ENCODE peak calls at places on chromosomes 7 and 10, in six cellular contexts. T, L, D, X, B and W are unnamed samples.

GRCh38 chr10:62471718-62472117 is 97.5 kb downstream of the ZNF365 start:
- DNase-seq in B (no peak), X (no peak), T (no peak), L (no peak), D (no peak), W (no peak)

GRCh38 chr10:95236068-95236903 is 42.2 kb downstream of the ACSM6 start:
- DNase-seq in B (peak; percentile 90), L (no peak), X (no peak), D (no peak), T (peak; percentile 68), W (no peak)

GRCh38 chr7:47669178-47669878 is 87.4 kb upstream of the TNS3 start:
- DNase-seq in X (no peak), L (no peak), D (peak; percentile 37), B (peak; percentile 90), T (no peak), W (no peak)

GRCh38 chr7:11737723-11738122 is 94.3 kb downstream of the THSD7A start:
- DNase-seq in D (no peak), T (no peak), B (no peak), L (no peak), X (no peak), W (no peak)

GRCh38 chr10:114258274-114258840 is 19.3 kb downstream of the VWA2 start:
- DNase-seq in T (no peak), L (no peak), D (no peak), X (no peak), B (no peak), W (no peak)

GRCh38 chr7:129191272-129191671 is 2.8 kb downstream of the SMO start:
- DNase-seq in X (no peak), L (no peak), T (no peak), D (no peak), B (no peak), W (no peak)

GRCh38 chr10:125448596-125448995 is 234.4 kb downstream of the TEX36 start:
- DNase-seq in B (no peak), X (peak; percentile 57), T (peak; percentile 62), D (peak; percentile 5), L (peak; percentile 82), W (peak; percentile 83)

GRCh38 chr10:100996678-100997363 is 2.8 kb upstream of the LZTS2 start:
- DNase-seq in B (no peak), T (no peak), X (peak; percentile 70), L (peak; percentile 65), D (no peak), W (peak; percentile 73)

GRCh38 chr7:156984209-156984891 is 26.1 kb downstream of the MNX1 start:
- DNase-seq in D (no peak), B (no peak), T (no peak), L (no peak), X (no peak), W (no peak)
- TF ChIP-seq SP1 in D (no peak), B (no peak), T (no peak), L (no peak), X (no peak), W (no peak)

GRCh38 chr7:39248041-39248692 is 270.5 kb downstream of the POU6F2 start:
- DNase-seq in X (no peak), T (no peak), D (no peak), B (no peak), L (no peak), W (no peak)

GRCh38 chr7:39248693-39249090 is 271.0 kb downstream of the POU6F2 start:
- DNase-seq in D (no peak), B (no peak), L (no peak), X (no peak), T (no peak), W (no peak)

GRCh38 chr7:39249635-39250034 is 271.9 kb downstream of the POU6F2 start:
- DNase-seq in T (no peak), X (no peak), B (no peak), L (no peak), D (no peak), W (no peak)

GRCh38 chr7:39252916-39253315 is 275.2 kb downstream of the POU6F2 start:
- DNase-seq in D (no peak), L (no peak), X (no peak), T (no peak), B (no peak), W (no peak)
- TF ChIP-seq SP1 in D (no peak), L (no peak), X (no peak), T (no peak), B (no peak), W (no peak)

GRCh38 chr7:372546-372938 is 82.6 kb downstream of the FOXL3 start:
- DNase-seq in X (no peak), L (no peak), B (no peak), D (no peak), T (no peak), W (no peak)

GRCh38 chr7:371779-372545 is 82.0 kb downstream of the FOXL3 start:
- DNase-seq in D (no peak), X (no peak), L (peak; percentile 21), T (no peak), B (no peak), W (peak; percentile 10)

GRCh38 chr7:369981-370621 is 80.1 kb downstream of the FOXL3 start:
- DNase-seq in X (no peak), B (no peak), L (no peak), D (no peak), T (no peak), W (no peak)

GRCh38 chr7:370775-371118 is 80.8 kb downstream of the FOXL3 start:
- DNase-seq in D (no peak), T (no peak), L (no peak), X (no peak), B (no peak), W (no peak)

DNA sequence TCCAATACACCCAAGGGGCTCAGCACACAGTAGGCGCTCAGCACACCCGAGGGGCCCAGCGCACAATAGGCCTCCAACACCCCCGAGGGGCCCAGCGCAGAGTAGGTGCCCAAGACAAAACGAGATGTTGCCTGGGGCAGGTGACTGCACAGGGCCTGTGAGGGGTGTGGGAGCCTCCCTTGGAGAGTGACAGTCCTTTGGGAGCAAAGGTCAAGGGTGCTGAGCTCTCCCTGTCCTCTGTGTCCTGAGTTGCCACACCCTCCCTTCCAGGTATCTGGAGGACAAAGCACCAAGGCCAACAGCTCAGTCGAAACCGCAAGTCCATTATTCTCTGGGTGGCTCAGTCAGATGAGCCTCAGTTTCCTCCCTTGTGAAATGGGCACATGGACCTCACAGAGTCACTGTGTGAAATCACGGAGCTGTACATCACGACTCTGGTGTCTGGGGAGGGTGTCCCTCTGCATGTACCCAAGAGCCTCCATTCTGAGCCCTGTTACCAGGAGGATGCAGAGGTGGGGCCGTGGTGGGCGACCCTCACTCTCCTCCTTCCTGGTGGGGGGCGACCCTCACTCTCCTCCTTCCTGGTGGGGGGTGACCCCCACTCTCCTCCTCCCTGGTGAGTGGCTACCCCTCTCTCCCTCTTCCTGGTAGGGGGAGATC is 81.3 kb downstream of the FOXL3 start:
- DNase-seq in T (no peak), B (no peak), D (peak; percentile 90), L (peak; percentile 50), X (peak; percentile 39), W (peak; percentile 3)
- TF ChIP-seq SP1 in T (no peak), B (no peak), D (no peak), L (no peak), X (no peak), W (no peak)

DNA sequence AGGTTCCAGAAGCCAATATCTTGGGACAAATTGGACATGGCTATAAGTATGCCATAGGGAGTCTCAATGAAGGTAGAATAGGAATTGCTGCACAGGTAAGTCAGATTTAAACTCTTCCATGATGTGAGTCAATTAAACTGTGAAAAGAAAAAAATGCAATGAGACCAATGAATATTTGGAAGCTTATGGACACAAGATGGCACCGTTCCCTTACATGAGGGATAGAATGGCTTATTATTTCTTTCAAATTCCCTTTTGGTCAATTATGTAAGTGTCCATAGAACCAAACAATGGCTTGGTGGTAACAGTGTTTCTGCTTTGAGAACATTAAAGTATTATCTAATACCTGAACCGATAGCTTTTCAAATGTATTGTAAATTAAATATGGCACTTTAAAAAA is 35.6 kb downstream of the ACADSB start:
- DNase-seq in D (no peak), L (no peak), T (peak; percentile 29), X (no peak), B (no peak), W (no peak)
- TF ChIP-seq SP1 in D (no peak), L (no peak), T (no peak), X (no peak), B (no peak), W (no peak)

DNA sequence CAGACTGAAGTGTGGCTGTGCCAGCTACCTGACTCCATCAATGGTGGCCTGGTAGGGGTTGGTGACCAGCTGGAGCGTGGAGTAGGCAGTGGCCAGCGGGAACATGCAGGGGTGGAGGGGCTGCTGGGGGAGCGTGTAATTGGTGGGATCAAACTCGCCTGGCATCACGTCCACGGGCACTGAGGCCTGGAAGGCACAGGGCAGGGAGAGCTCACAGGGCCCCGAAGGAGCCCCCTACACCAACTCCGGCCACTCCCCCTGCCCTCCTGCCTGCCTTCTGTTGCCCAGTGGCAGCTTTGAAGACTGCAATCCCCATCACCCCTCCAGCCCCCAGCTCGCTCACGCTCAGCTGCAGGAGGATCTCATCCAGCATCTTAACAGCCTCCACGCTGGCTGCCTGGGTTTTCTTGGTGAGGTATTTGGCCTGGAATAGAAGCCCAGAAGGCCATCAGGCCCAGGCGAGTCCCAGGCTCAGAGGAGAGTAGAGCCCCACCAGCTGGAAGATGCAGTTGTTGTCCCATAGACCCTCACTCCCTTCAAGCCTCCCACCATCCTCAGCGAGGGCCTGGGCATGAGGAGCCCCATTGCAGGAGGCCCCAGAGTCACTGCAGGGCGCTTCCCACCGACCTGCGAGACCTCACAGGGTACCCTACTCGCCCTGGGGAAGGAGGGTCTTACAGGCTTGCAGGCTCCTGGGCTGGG is 7.1 kb downstream of the POLD2 start:
- DNase-seq in T (no peak), L (no peak), X (no peak), B (no peak), D (no peak), W (no peak)
- TF ChIP-seq SP1 in T (no peak), L (no peak), X (no peak), B (no peak), D (no peak), W (no peak)

GRCh38 chr7:43637114-43637806 is 54.4 kb downstream of the STK17A start:
- DNase-seq in L (no peak), X (no peak), B (no peak), T (no peak), D (no peak), W (no peak)

GRCh38 chr7:43642897-43643630 is 60.2 kb downstream of the STK17A start:
- DNase-seq in D (no peak), T (no peak), B (no peak), L (no peak), X (no peak), W (no peak)

GRCh38 chr7:43643842-43644241 is 60.9 kb downstream of the STK17A start:
- DNase-seq in L (no peak), X (no peak), B (no peak), D (no peak), T (no peak), W (no peak)

GRCh38 chr7:43640679-43641078 is 57.8 kb downstream of the STK17A start:
- DNase-seq in B (no peak), L (no peak), T (no peak), X (no peak), D (no peak), W (no peak)

GRCh38 chr7:43639858-43640491 is 57.1 kb downstream of the STK17A start:
- DNase-seq in X (no peak), B (no peak), L (no peak), D (peak; percentile 98), T (no peak), W (no peak)
- TF ChIP-seq SP1 in X (no peak), B (no peak), L (no peak), D (no peak), T (no peak), W (no peak)